ENCODE peak calls at places on chromosomes 1 and 21, in eight cellular contexts. I is spleen, M is upper lobe of right lung, G is PC-9, N is fibroblast of lung, B is left ventricle myocardium inferior, J is Panc1, Q is kidney. A is an unnamed sample.

GRCh38 chr1:93969887-93970286 is 60.7 kb upstream of the GCLM start:
- DNase-seq in I (no peak), M (no peak), G (no peak), N (no peak), B (no peak), J (no peak), Q (no peak), A (no peak)

GRCh38 chr21:33560965-33561364 is 18.1 kb downstream of the SON start:
- DNase-seq in I (no peak), M (no peak), G (no peak), N (no peak), B (no peak), J (no peak), Q (no peak), A (no peak)

GRCh38 chr1:77514871-77515776 is 167.3 kb downstream of the ZZZ3 start:
- DNase-seq in I (no peak), M (no peak), G (no peak), N (peak), B (peak), J (no peak), Q (no peak), A (no peak)

GRCh38 chr1:26938659-26939025 is 17.1 kb downstream of the NUDC start:
- DNase-seq in I (peak), M (no peak), G (no peak), N (no peak), B (no peak), J (no peak), Q (no peak), A (no peak)

GRCh38 chr21:33384851-33385331 is 18.3 kb upstream of the IFNGR2 start:
- DNase-seq in I (no peak), M (no peak), G (no peak), N (peak), B (no peak), J (no peak), Q (peak), A (no peak)

GRCh38 chr1:180246579-180246978 is 16.5 kb downstream of the LHX4 start:
- DNase-seq in I (no peak), M (no peak), G (no peak), N (no peak), B (no peak), J (no peak), Q (no peak), A (no peak)

GRCh38 chr1:115867216-115867615 is 26.3 kb upstream of the NHLH2 start:
- DNase-seq in I (no peak), M (no peak), G (peak), N (no peak), B (no peak), J (no peak), Q (no peak), A (no peak)

GRCh38 chr1:170731566-170732261 is 67.8 kb downstream of the PRRX1 start:
- DNase-seq in I (no peak), M (no peak), G (no peak), N (no peak), B (no peak), J (no peak), Q (no peak), A (no peak)

GRCh38 chr1:183052861-183053260 is 29.6 kb downstream of the LAMC1 start:
- DNase-seq in I (no peak), M (no peak), G (no peak), N (no peak), B (no peak), J (no peak), Q (no peak), A (no peak)

GRCh38 chr1:27391511-27392095 is 819 bp upstream of the GPR3 start:
- DNase-seq in I (peak), M (peak), G (no peak), N (peak), B (peak), J (no peak), Q (peak), A (peak)

GRCh38 chr1:174659823-174660222 is 212.1 kb downstream of the GPR52 start:
- DNase-seq in I (no peak), M (no peak), G (peak), N (peak), B (no peak), J (peak), Q (no peak), A (no peak)

GRCh38 chr1:39196244-39197215 is 8.0 kb upstream of the MACF1 start:
- DNase-seq in I (no peak), M (no peak), G (no peak), N (peak), B (no peak), J (no peak), Q (no peak), A (no peak)

GRCh38 chr1:232620356-232620841 is 9.5 kb downstream of the SIPA1L2 start:
- DNase-seq in I (no peak), M (no peak), G (peak), N (peak), B (peak), J (no peak), Q (no peak), A (no peak)

GRCh38 chr21:42365770-42366169 is 565 bp downstream of the TFF1 start:
- DNase-seq in I (no peak), M (no peak), G (no peak), N (no peak), B (no peak), J (no peak), Q (no peak), A (no peak)

GRCh38 chr1:92211166-92211565 is 6.5 kb upstream of the C1orf146 start:
- DNase-seq in I (no peak), M (no peak), G (no peak), N (peak), B (no peak), J (no peak), Q (no peak), A (no peak)

GRCh38 chr1:244050835-244051444 is at the start of gene ZBTB18:
- DNase-seq in I (no peak), M (no peak), G (no peak), N (peak), B (peak), J (no peak), Q (no peak), A (no peak)

GRCh38 chr1:172980971-172981370 is 69.8 kb downstream of the TNFSF18 start:
- DNase-seq in I (no peak), M (no peak), G (no peak), N (no peak), B (no peak), J (no peak), Q (no peak), A (no peak)

GRCh38 chr1:27122652-27123051 is 32.3 kb downstream of the SLC9A1 start:
- DNase-seq in I (no peak), M (peak), G (peak), N (peak), B (peak), J (peak), Q (peak), A (peak)

GRCh38 chr1:55039342-55040082 is at the start of gene PCSK9:
- DNase-seq in I (no peak), M (peak), G (peak), N (peak), B (no peak), J (no peak), Q (no peak), A (no peak)

GRCh38 chr1:55040953-55041494 is 1.7 kb downstream of the PCSK9 start:
- DNase-seq in I (no peak), M (no peak), G (no peak), N (no peak), B (no peak), J (no peak), Q (no peak), A (no peak)

GRCh38 chr1:55040083-55040952 is 970 bp downstream of the PCSK9 start:
- DNase-seq in I (peak), M (no peak), G (no peak), N (peak), B (no peak), J (no peak), Q (no peak), A (no peak)

GRCh38 chr1:55043011-55043410 is 3.7 kb downstream of the PCSK9 start:
- DNase-seq in I (no peak), M (no peak), G (no peak), N (no peak), B (no peak), J (no peak), Q (no peak), A (no peak)

GRCh38 chr1:55041613-55042012 is 2.3 kb downstream of the PCSK9 start:
- DNase-seq in I (no peak), M (no peak), G (no peak), N (no peak), B (no peak), J (no peak), Q (no peak), A (no peak)
- H3K4me3 ChIP-seq in I (no peak), M (no peak), G (no peak), N (no peak), B (no peak), J (no peak), Q (no peak), A (no peak)

GRCh38 chr1:47192458-47193384 is 2.9 kb upstream of the PDZK1IP1 start:
- DNase-seq in I (peak), M (peak), G (peak), N (peak), B (peak), J (peak), Q (peak), A (peak)

GRCh38 chr1:47189844-47190562 is at the start of gene PDZK1IP1:
- DNase-seq in I (peak), M (peak), G (no peak), N (peak), B (peak), J (no peak), Q (peak), A (peak)

GRCh38 chr1:47190807-47191206 is 971 bp upstream of the PDZK1IP1 start:
- DNase-seq in I (peak), M (peak), G (no peak), N (no peak), B (no peak), J (no peak), Q (no peak), A (no peak)

GRCh38 chr1:47194314-47194713 is 4.5 kb upstream of the PDZK1IP1 start:
- DNase-seq in I (peak), M (no peak), G (no peak), N (no peak), B (no peak), J (no peak), Q (no peak), A (no peak)

DNA sequence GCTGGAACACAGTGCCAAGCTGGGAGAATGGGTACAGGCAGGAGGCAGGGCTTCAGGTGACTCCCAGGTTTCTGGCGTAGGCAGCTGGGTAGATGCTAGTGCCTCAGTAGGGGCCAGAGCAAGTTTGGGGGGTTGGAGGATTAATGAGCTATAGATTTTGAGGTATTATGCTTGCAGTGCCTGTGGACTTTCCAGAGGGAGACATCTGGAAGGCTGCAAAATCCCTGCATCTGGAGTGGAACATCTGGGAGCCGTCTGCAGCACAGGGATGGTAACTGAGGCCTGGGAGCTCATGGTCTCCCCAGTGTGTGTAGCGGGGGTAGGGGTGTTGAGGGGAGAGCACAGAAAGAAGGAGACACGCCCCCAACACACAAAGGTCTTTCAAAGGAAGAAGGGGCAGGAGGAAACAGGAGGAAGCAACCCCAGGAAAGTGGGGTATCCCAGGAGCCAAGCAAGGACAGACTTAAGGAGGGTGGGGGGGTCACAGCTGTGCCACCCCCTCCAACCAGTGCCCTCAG is 2.2 kb upstream of the PDZK1IP1 start:
- DNase-seq in I (peak), M (no peak), G (no peak), N (no peak), B (no peak), J (no peak), Q (no peak), A (no peak)
- H3K27ac ChIP-seq in I (peak), M (peak), G (no peak), N (no peak), B (no peak), J (no peak), Q (peak), A (no peak)

DNA sequence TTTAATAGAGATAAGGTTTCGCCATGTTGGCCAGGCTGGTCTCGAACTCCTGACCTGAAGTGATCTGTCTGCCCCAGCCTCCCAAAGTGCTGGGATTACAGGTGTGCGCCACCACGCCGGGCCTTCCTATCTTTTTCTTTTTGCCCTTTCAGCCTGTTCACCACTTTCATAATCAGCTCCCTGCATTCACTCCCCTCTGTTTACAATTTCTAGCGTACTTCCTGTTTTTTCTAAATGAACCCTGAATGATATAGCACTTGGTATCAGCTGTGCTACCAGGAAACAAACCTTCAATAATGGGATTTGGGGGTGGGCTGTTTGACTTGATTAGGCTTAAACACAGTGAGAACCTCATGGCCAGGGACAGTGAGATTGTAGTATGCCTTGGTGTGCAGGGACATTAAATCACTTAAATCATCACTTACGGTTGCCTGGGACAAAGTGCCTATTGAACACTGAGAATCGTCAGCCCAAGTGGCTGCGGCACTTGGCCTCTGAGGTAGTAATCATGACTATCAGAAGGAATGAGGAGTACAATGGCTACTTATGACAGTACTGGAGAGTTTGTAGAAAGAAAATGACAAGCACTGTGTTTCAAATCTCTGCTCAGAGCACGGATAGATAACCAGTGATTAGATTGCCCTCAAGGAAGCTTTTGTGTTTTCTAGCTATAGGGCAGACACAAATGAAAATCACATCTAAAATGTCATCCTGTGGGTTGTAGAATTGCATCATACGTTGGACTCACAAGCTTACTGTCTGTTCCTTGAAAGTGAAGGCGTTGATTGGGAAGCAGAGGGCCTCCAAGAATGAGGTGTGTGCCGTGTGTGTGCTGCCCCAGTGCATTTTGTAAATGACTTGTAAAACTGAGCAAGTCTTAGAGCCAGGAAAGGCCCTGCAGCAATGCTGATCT is 661.8 kb downstream of the MATN1 start:
- DNase-seq in I (no peak), M (no peak), G (no peak), N (no peak), B (no peak), J (no peak), Q (peak), A (no peak)
- TF ChIP-seq CTCF in I (no peak), M (no peak), G (no peak), N (no peak), B (no peak), J (no peak), Q (no peak), A (no peak)

DNA sequence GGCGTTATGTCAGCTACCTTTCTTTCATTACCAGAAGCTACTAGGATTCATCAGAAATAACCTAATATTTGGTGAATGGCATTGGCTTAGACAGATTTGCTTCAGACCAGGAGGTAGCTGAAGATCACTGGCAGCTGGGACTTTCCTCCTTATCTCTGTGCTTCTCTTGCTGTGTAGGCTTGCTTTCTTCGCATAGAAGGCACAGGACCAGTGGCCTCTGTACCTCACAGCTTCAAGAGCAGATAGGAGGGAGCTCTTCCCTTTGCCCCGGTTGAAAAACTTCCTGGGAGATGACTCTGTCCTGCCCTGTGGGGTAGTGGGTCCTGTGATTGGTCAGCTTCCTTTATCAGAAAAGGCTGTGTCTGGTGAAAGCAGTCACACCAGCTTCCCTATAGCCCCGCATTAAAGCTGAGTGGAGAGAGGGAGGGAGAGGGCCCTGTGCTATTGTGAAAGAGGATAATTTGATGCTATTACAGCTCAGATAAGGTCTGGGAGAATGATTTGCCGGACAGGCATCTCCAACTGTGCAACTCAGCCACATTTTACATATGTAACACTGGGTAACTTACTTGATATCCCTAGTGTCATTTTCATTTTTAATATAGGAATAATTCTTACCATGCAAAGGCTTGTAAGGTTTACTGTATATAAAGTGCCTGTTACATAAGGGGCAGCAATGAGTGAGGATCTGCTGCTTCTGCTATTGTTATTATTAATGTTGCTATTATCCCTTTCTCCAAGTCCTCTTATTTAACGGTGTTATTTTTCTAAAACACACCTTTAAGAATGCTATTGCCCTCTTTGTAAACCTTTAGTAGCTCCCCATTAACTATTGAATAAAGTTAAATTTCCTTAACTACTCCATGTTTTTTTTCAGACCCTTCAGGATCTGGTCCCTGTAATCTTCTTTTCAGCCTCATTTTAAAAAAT is 31.6 kb downstream of the OSBPL9 start:
- DNase-seq in I (no peak), M (no peak), G (peak), N (peak), B (no peak), J (no peak), Q (no peak), A (no peak)
- H3K4me3 ChIP-seq in I (no peak), M (no peak), G (peak), N (peak), B (peak), J (no peak), Q (peak), A (no peak)

DNA sequence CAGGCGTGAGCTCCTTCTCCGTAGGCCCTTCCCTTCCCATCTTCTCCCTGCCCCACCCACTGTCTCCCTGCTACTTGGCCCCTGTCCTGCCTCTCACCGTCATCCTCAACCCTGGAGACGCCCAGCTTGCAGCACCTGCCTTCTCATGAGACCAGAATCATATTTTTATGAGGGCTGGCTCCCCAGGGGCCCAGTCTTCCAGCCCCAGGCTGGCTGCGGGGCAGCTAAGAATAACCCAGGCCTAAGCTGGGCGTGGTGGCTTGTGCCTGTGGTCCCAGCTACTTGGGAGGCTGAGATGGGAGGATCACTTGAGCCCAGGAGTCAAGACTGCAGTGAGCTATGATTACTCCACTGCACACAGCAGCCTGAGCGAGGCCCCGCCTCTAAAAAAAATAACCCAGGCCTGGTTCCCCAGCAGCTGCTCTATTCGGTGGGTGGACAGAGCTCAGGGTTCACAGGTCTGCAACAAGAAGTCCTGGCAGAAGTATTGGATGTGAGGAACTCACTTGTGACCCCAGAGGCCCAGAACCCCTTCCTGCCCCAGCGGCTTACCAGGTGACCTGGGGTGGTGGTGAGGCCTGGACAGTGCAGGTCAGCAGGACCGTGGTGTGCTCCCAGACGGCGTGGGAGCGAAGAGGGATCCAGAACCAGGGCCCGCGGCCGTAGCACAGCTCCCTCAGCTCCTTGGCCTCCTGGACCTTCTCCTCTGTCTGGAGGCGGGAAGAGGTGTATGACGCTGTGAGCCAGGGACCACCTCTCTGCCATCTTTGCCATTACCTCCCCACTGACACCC is 6.4 kb downstream of the MYOM3 start:
- DNase-seq in I (peak), M (no peak), G (no peak), N (no peak), B (no peak), J (no peak), Q (no peak), A (no peak)
- H3K27ac ChIP-seq in I (no peak), M (no peak), G (no peak), N (no peak), B (peak), J (no peak), Q (peak), A (peak)

DNA sequence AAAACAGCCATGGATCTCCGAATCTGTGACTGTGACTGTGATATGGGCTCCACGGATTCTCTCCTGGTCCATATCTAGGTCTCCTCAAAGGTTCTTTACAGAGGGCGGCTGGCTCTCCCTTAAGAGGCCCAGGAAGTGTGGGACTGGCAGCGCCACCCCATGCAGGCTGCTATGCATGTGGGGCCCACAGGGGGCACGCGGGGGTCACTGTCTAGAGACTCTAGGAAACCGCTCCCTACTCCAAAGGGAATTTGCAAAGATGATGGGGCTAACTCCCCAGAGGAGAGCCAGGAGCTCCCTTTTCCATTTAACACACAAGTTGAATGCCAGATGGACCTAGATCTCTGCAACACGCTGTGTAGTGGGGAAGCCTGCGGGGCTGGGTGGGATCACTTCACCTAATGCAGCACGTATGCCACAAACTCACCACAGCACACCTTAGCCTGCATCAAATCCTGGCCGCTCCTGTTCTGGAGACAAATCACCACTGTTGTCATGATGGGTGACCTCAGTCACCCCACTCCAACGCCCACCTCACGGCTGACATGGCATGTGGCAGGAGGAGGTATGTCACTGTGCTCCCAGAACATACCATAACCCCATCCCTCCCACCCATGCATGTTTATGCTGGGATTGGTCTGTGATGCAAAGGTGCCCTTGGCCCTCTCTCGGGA is 61.7 kb downstream of the SLC45A1 start:
- DNase-seq in I (no peak), M (no peak), G (no peak), N (no peak), B (no peak), J (no peak), Q (no peak), A (no peak)
- TF ChIP-seq CTCF in I (no peak), M (no peak), G (no peak), N (no peak), B (no peak), J (no peak), Q (no peak), A (no peak)

A was measured in psoas muscle.